ENCODE peak calls at places on chromosomes 5 and 9, in seven cellular contexts. N, U, K, T, J, I and B are unnamed samples.
A peak's percentile ranks its signal among the peaks of the same experiment; 100 is the strongest.

GRCh38 chr5:81631124-81631523 is 119.8 kb downstream of the SSBP2 start:
- DNase-seq in K (no peak), J (no peak), N (peak; percentile 51), T (no peak), U (no peak), I (no peak), B (no peak)

GRCh38 chr5:176441921-176442323 is 6.3 kb upstream of the FAF2 start:
- DNase-seq in J (no peak), K (no peak), U (no peak), I (no peak), T (peak; percentile 40), N (no peak), B (no peak)

GRCh38 chr5:178232124-178232919 is at the start of gene PHYKPL:
- DNase-seq in K (peak; percentile 44), J (peak; percentile 92), U (peak; percentile 83), N (no peak), T (peak; percentile 36), I (peak; percentile 91), B (peak; percentile 84)

GRCh38 chr9:130036099-130036498 is 6.9 kb downstream of the FNBP1 start:
- DNase-seq in I (no peak), K (no peak), U (no peak), N (no peak), J (no peak), T (no peak), B (no peak)

GRCh38 chr5:134511796-134512660 is 13.4 kb upstream of the JADE2 start:
- DNase-seq in T (peak; percentile 74), N (no peak), K (no peak), J (peak; percentile 52), U (peak; percentile 73), I (no peak), B (peak; percentile 86)

GRCh38 chr9:34114436-34114835 is 12.1 kb downstream of the DCAF12 start:
- DNase-seq in T (no peak), U (no peak), K (no peak), J (no peak), N (no peak), I (no peak), B (no peak)

GRCh38 chr9:109934499-109935214 is 154.7 kb downstream of the PALM2AKAP2 start:
- DNase-seq in U (peak; percentile 30), K (no peak), N (no peak), J (no peak), T (no peak), I (no peak), B (no peak)

GRCh38 chr9:14547245-14548060 is 145.8 kb downstream of the ZDHHC21 start:
- DNase-seq in K (no peak), J (no peak), N (no peak), U (peak; percentile 72), T (no peak), I (no peak), B (no peak)

GRCh38 chr9:7739595-7739994 is 60.0 kb downstream of the DMAC1 start:
- DNase-seq in K (no peak), U (no peak), J (no peak), N (no peak), T (no peak), I (no peak), B (no peak)

GRCh38 chr5:168786142-168786541 is 207.0 kb upstream of the PANK3 start:
- DNase-seq in I (no peak), T (no peak), J (no peak), N (no peak), K (peak; percentile 3), U (no peak), B (no peak)

GRCh38 chr5:10329421-10329807 is 21.7 kb upstream of the CMBL start:
- DNase-seq in N (no peak), I (no peak), J (no peak), T (no peak), K (no peak), U (no peak), B (no peak)

GRCh38 chr5:68137451-68138190 is 77.9 kb upstream of the PIK3R1 start:
- DNase-seq in K (no peak), T (no peak), J (no peak), N (no peak), U (no peak), I (no peak), B (no peak)

GRCh38 chr9:6819112-6819511 is 61.3 kb downstream of the KDM4C start:
- DNase-seq in K (no peak), N (no peak), U (no peak), I (no peak), J (no peak), T (peak; percentile 3), B (no peak)

GRCh38 chr5:1731091-1731639 is 68.5 kb downstream of the MRPL36 start:
- DNase-seq in J (no peak), T (no peak), U (peak; percentile 24), I (peak; percentile 15), N (no peak), K (no peak), B (no peak)

GRCh38 chr5:80555099-80555498 is 15.0 kb downstream of the ANKRD34B start:
- DNase-seq in I (no peak), J (no peak), N (no peak), T (no peak), K (no peak), U (no peak), B (no peak)

GRCh38 chr9:38641985-38642864 is 21.8 kb upstream of the ANKRD18A start:
- DNase-seq in U (peak; percentile 72), N (no peak), K (peak; percentile 59), J (no peak), T (peak; percentile 17), I (peak; percentile 71), B (peak; percentile 43)

GRCh38 chr5:97009921-97010320 is 74.0 kb downstream of the LNPEP start:
- DNase-seq in U (no peak), N (no peak), I (no peak), T (no peak), K (no peak), J (no peak), B (no peak)

GRCh38 chr5:97004423-97005060 is 68.7 kb downstream of the LNPEP start:
- DNase-seq in J (no peak), N (no peak), T (no peak), U (no peak), I (no peak), K (no peak), B (no peak)

GRCh38 chr5:97002983-97003382 is 67.1 kb downstream of the LNPEP start:
- DNase-seq in T (no peak), J (no peak), N (no peak), I (no peak), U (no peak), K (no peak), B (no peak)

GRCh38 chr5:97009212-97009898 is 73.5 kb downstream of the LNPEP start:
- DNase-seq in I (peak; percentile 3), T (no peak), K (no peak), N (peak; percentile 19), J (peak; percentile 10), U (no peak), B (peak; percentile 4)

GRCh38 chr5:97006454-97006853 is 70.6 kb downstream of the LNPEP start:
- DNase-seq in N (no peak), T (no peak), U (no peak), I (no peak), K (no peak), J (no peak), B (no peak)
- TF ChIP-seq JUND in N (no peak), T (no peak), U (no peak), I (no peak), K (no peak), J (no peak), B (no peak)

DNA sequence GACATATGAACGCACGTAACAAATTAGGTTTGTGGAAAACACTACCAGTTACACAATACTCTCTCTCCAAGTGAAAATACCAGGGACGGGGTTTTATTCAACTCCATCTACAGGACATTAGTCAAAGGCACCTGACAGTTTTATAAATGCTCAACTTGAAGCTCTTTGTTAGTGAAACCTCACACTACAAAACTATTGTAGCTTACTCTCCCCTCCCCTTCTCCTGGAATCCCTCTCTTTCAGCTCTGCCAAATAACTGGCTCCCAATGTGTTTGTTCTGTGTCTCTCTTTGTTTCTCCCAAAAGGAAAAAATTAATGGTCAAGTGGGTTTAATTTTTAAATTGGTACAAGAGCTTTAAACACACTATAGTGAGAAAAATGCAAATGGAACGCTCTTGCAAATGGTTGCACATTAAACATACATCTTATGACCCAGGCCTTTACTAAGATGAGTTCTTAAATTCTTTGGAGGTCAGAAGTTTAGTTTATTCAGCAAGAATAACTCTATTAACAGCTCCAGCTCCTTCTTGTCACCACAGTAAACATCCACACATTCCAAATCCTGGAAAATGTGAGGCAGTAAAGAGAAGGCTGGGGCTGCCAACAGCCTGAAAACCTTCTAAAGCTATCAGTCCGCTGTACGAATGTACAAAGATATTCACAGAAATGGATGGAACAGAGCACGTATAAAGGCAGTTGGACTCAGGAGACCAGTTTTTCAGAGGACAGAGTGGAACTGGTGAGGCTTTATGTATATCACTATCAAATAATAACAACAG is 48.3 kb downstream of the ZNF608 start:
- DNase-seq in T (no peak), J (no peak), N (no peak), K (no peak), I (no peak), U (no peak), B (no peak)
- TF ChIP-seq JUND in T (no peak), J (no peak), N (no peak), K (no peak), I (no peak), U (no peak), B (no peak)

GRCh38 chr5:61486476-61486875 is 154.4 kb downstream of the ZSWIM6 start:
- DNase-seq in K (no peak), N (no peak), J (no peak), I (no peak), U (no peak), T (no peak), B (no peak)
- TF ChIP-seq JUND in K (no peak), N (no peak), J (no peak), I (no peak), U (no peak), T (no peak), B (no peak)

GRCh38 chr9:97940707-97941106 is 2.7 kb upstream of the HEMGN start:
- DNase-seq in J (no peak), K (no peak), U (no peak), I (no peak), N (no peak), T (no peak), B (no peak)

GRCh38 chr9:97941323-97941722 is 3.4 kb upstream of the HEMGN start:
- DNase-seq in I (no peak), J (no peak), U (no peak), T (no peak), N (no peak), K (no peak), B (no peak)

GRCh38 chr9:97935291-97935690 is 2.7 kb downstream of the HEMGN start:
- DNase-seq in K (no peak), U (no peak), I (no peak), T (no peak), J (no peak), N (no peak), B (no peak)

GRCh38 chr9:97940233-97940632 is 2.3 kb upstream of the HEMGN start:
- DNase-seq in U (no peak), K (no peak), T (no peak), N (no peak), J (peak; percentile 42), I (no peak), B (no peak)

DNA sequence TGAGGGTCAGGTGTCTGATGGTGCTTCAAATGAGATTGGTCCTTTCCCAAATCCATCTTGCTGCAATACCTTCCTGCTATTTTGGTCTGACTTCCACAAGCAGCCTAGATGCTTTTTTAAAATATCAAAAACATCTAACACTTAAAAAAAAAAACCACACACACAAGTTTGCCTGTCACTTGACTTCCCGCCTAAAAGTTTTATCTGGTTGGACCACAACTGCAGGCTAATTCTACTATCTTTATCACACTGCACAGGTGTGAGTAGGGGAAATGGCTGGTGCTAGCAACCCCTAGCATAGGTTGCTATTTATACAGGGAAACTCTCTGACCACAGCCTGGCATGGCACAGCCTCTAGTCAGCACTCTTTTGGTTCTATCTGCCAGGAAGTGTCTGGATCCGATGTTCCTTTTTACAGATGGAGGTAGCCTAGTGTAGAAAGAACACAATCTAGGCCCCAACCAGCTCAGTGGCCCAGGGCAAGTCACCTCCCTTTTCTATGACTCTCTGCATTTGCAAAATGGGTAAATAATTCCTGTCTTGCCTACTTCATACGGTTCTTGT is at the start of gene HEMGN:
- DNase-seq in J (peak; percentile 24), N (peak; percentile 28), K (no peak), I (no peak), T (no peak), U (no peak), B (no peak)
- TF ChIP-seq JUND in J (peak; percentile 77), N (no peak), K (no peak), I (no peak), T (no peak), U (no peak), B (no peak)